ENCODE peak calls at places on chromosomes 5 and 9, in four cellular contexts. One of them, this sample, is unnamed.

GRCh38 chr9:14769235-14769580 is 46.7 kb upstream of the CER1 start:
- DNase-seq in choroid plexus epithelial cell: peak
- DNase-seq in A549: no peak
- DNase-seq in psoas muscle: no peak
- DNase-seq in this sample: no peak

GRCh38 chr5:103245773-103246172 is 12.8 kb upstream of the MACIR start:
- DNase-seq in psoas muscle: no peak
- DNase-seq in A549: no peak
- DNase-seq in choroid plexus epithelial cell: no peak
- DNase-seq in this sample: no peak

GRCh38 chr9:118059520-118060278 is 355.5 kb downstream of the TLR4 start:
- DNase-seq in choroid plexus epithelial cell: peak
- DNase-seq in psoas muscle: no peak
- DNase-seq in A549: no peak
- DNase-seq in this sample: peak

GRCh38 chr5:10140195-10140973 is 109.3 kb downstream of the ATPSCKMT start:
- DNase-seq in psoas muscle: no peak
- DNase-seq in choroid plexus epithelial cell: peak
- DNase-seq in A549: peak
- DNase-seq in this sample: no peak

GRCh38 chr5:158938181-158938580 is 161.5 kb downstream of the EBF1 start:
- DNase-seq in A549: no peak
- DNase-seq in choroid plexus epithelial cell: no peak
- DNase-seq in psoas muscle: no peak
- DNase-seq in this sample: no peak

GRCh38 chr9:116475201-116475600 is 211.9 kb upstream of the TRIM32 start:
- DNase-seq in A549: no peak
- DNase-seq in psoas muscle: no peak
- DNase-seq in choroid plexus epithelial cell: peak
- DNase-seq in this sample: peak

GRCh38 chr9:81002242-81002641 is 687.1 kb downstream of the TLE1 start:
- DNase-seq in A549: no peak
- DNase-seq in psoas muscle: no peak
- DNase-seq in choroid plexus epithelial cell: peak
- DNase-seq in this sample: no peak

GRCh38 chr5:144102361-144102760 is 68.1 kb downstream of the YIPF5 start:
- DNase-seq in choroid plexus epithelial cell: no peak
- DNase-seq in A549: no peak
- DNase-seq in psoas muscle: no peak
- DNase-seq in this sample: no peak

GRCh38 chr9:97501972-97502221 is 431 bp downstream of the TMOD1 start:
- DNase-seq in psoas muscle: no peak
- DNase-seq in choroid plexus epithelial cell: no peak
- DNase-seq in A549: no peak
- DNase-seq in this sample: no peak

GRCh38 chr5:141223112-141223783 is at the start of gene PCDHB14:
- DNase-seq in psoas muscle: no peak
- DNase-seq in A549: no peak
- DNase-seq in choroid plexus epithelial cell: peak
- DNase-seq in this sample: no peak

GRCh38 chr5:134604908-134605307 is 27.7 kb downstream of the SAR1B start:
- DNase-seq in choroid plexus epithelial cell: no peak
- DNase-seq in A549: no peak
- DNase-seq in psoas muscle: no peak
- DNase-seq in this sample: no peak

GRCh38 chr9:121324316-121324715 is 45.7 kb downstream of the STOM start:
- DNase-seq in choroid plexus epithelial cell: no peak
- DNase-seq in A549: no peak
- DNase-seq in psoas muscle: no peak
- DNase-seq in this sample: no peak

GRCh38 chr9:841371-842209 is at the start of gene DMRT1:
- DNase-seq in psoas muscle: no peak
- DNase-seq in A549: no peak
- DNase-seq in choroid plexus epithelial cell: no peak
- DNase-seq in this sample: no peak

GRCh38 chr9:75198436-75198835 is 110.1 kb downstream of the OSTF1 start:
- DNase-seq in A549: no peak
- DNase-seq in choroid plexus epithelial cell: no peak
- DNase-seq in psoas muscle: no peak
- DNase-seq in this sample: no peak

GRCh38 chr5:161549106-161549505 is 2.6 kb upstream of the GABRB2 start:
- DNase-seq in choroid plexus epithelial cell: no peak
- DNase-seq in A549: no peak
- DNase-seq in psoas muscle: no peak
- DNase-seq in this sample: no peak

GRCh38 chr9:87497604-87498045 is at the start of gene DAPK1:
- DNase-seq in choroid plexus epithelial cell: peak
- DNase-seq in A549: peak
- DNase-seq in psoas muscle: peak
- DNase-seq in this sample: no peak

GRCh38 chr9:2798423-2798822 is 45.5 kb downstream of the PUM3 start:
- DNase-seq in A549: no peak
- DNase-seq in psoas muscle: no peak
- DNase-seq in choroid plexus epithelial cell: no peak
- DNase-seq in this sample: no peak

GRCh38 chr5:121296357-121296756 is 555.3 kb upstream of the FTMT start:
- DNase-seq in choroid plexus epithelial cell: no peak
- DNase-seq in A549: no peak
- DNase-seq in psoas muscle: no peak
- DNase-seq in this sample: no peak

GRCh38 chr5:14190194-14191164 is 47.3 kb downstream of the TRIO start:
- DNase-seq in psoas muscle: peak
- DNase-seq in A549: peak
- DNase-seq in choroid plexus epithelial cell: peak
- DNase-seq in this sample: peak

GRCh38 chr5:164475339-164475977 is 970.0 kb downstream of the MAT2B start:
- DNase-seq in choroid plexus epithelial cell: peak
- DNase-seq in A549: no peak
- DNase-seq in psoas muscle: no peak
- DNase-seq in this sample: no peak

GRCh38 chr9:100567856-100568255 is 10.0 kb upstream of the CAVIN4 start:
- DNase-seq in choroid plexus epithelial cell: no peak
- DNase-seq in psoas muscle: no peak
- DNase-seq in A549: no peak
- DNase-seq in this sample: no peak

GRCh38 chr5:81163641-81164040 is 69.5 kb upstream of the CKMT2 start:
- DNase-seq in choroid plexus epithelial cell: no peak
- DNase-seq in psoas muscle: no peak
- DNase-seq in A549: no peak
- DNase-seq in this sample: no peak

GRCh38 chr5:81162501-81162900 is 70.6 kb upstream of the CKMT2 start:
- DNase-seq in psoas muscle: no peak
- DNase-seq in choroid plexus epithelial cell: no peak
- DNase-seq in A549: no peak
- DNase-seq in this sample: no peak

GRCh38 chr5:81164936-81165335 is 68.2 kb upstream of the CKMT2 start:
- DNase-seq in A549: no peak
- DNase-seq in choroid plexus epithelial cell: peak
- DNase-seq in psoas muscle: no peak
- DNase-seq in this sample: no peak

GRCh38 chr5:81164466-81164865 is 68.7 kb upstream of the CKMT2 start:
- DNase-seq in A549: no peak
- DNase-seq in choroid plexus epithelial cell: no peak
- DNase-seq in psoas muscle: no peak
- DNase-seq in this sample: no peak

DNA sequence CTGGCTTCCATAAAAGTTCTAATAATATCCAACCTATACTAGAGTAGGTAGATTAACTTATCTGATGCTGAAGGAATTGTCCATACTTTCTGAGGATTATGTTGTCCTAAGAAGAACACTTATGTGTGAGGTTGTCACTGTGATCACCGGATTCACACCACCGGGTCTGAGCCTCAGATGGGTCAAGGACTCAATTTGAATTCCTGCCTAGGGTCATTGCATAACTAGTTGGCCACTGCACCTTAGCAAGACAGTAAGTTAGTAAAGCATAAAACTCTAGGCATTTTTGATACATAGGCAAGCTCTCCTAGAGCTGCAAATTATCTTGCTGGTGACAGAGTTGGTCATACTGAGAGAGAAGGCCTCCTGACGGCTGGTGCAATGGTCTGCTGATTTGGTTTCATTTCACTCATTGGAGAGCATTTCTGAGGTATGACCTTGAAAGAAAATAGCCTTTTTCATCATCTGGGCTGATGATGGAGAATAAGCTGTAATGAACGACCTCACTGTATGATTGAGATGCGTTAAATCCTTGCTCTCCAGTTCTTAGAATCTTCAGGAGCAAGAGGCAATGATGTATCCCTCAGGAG is 72.0 kb upstream of the CKMT2 start:
- DNase-seq in psoas muscle: no peak
- DNase-seq in choroid plexus epithelial cell: no peak
- DNase-seq in A549: no peak
- DNase-seq in this sample: no peak
- H3K4me3 ChIP-seq in psoas muscle: no peak
- H3K4me3 ChIP-seq in choroid plexus epithelial cell: no peak
- H3K4me3 ChIP-seq in A549: no peak
- H3K4me3 ChIP-seq in this sample: no peak

GRCh38 chr9:128066713-128067621 is at the start of gene NAIF1:
- DNase-seq in A549: peak
- DNase-seq in choroid plexus epithelial cell: peak
- DNase-seq in psoas muscle: peak
- DNase-seq in this sample: peak
- TF ChIP-seq CTCF in A549: no peak
- TF ChIP-seq CTCF in choroid plexus epithelial cell: no peak
- TF ChIP-seq CTCF in psoas muscle: no peak
- TF ChIP-seq CTCF in this sample: no peak

DNA sequence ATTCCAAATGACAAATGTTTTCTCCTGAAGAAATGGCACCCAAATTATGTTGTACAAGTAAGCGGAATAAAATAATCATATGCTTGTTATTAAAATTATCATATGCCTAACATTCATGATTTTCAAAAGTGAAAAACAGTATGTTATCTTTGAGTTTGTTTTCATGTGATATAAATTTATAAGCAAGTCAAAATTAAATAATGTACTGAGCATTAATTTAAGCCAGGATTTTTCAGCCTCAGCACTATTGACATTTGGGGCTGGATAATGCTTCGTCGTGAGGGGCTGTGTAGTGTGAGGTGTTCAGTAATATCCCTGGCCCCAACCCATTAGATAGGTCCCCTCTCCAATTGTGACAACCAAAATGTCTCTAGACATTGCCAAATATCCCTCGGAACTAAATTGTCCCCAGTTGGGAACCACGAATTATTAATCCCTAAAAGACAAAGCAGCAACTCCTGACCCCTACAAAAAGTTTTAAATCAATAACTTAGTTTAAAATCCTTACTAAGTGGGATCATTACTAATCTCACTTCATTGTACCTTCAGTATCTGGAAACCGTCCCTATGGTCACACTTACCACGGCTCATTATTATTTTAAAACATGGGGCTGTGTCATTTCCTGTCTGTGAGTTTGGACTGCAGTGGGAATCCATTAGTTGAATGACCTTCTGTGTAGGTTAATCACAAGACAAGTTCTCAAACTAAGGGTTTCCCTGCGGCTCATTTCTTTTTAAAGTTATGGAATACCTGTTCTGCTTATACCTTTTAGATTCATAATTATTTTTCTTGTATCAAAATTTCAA is 1.3 kb upstream of the NNT start:
- DNase-seq in choroid plexus epithelial cell: peak
- DNase-seq in psoas muscle: no peak
- DNase-seq in A549: no peak
- DNase-seq in this sample: no peak
- H3K4me3 ChIP-seq in choroid plexus epithelial cell: peak
- H3K4me3 ChIP-seq in psoas muscle: peak
- H3K4me3 ChIP-seq in A549: peak
- H3K4me3 ChIP-seq in this sample: peak

GRCh38 chr5:16849821-16850220 is 86.3 kb downstream of the MYO10 start:
- DNase-seq in psoas muscle: no peak
- DNase-seq in A549: no peak
- DNase-seq in choroid plexus epithelial cell: no peak
- DNase-seq in this sample: no peak

GRCh38 chr5:16842916-16843315 is 93.2 kb downstream of the MYO10 start:
- DNase-seq in psoas muscle: no peak
- DNase-seq in choroid plexus epithelial cell: no peak
- DNase-seq in A549: no peak
- DNase-seq in this sample: no peak

GRCh38 chr5:16841416-16841815 is 94.7 kb downstream of the MYO10 start:
- DNase-seq in psoas muscle: no peak
- DNase-seq in A549: no peak
- DNase-seq in choroid plexus epithelial cell: no peak
- DNase-seq in this sample: no peak

GRCh38 chr5:16849181-16849580 is 86.9 kb downstream of the MYO10 start:
- DNase-seq in choroid plexus epithelial cell: no peak
- DNase-seq in A549: no peak
- DNase-seq in psoas muscle: no peak
- DNase-seq in this sample: no peak

DNA sequence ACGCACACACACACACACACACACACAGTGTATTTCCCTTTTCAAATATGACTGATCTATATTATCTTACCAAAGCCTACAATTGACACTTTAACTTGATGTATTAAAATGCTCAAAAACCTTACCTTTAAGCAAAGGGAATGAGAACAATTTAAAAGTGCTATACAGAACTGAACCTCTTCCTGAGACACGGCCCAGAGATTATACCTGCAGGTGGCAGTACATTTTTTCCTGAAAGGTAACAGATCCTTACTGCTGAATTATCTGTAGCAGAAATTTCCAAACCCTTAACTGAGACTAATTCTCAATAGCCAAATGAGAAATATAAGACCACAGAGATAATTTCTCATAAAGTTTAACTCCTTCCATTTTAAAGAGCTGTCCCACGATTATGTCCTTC is 91.1 kb downstream of the MYO10 start:
- DNase-seq in choroid plexus epithelial cell: no peak
- DNase-seq in A549: no peak
- DNase-seq in psoas muscle: no peak
- DNase-seq in this sample: no peak
- TF ChIP-seq CTCF in choroid plexus epithelial cell: no peak
- TF ChIP-seq CTCF in A549: peak
- TF ChIP-seq CTCF in psoas muscle: no peak
- TF ChIP-seq CTCF in this sample: no peak

GRCh38 chr5:132774406-132774805 is 2.6 kb downstream of the SEPTIN8 start:
- DNase-seq in A549: no peak
- DNase-seq in choroid plexus epithelial cell: no peak
- DNase-seq in psoas muscle: no peak
- DNase-seq in this sample: no peak

GRCh38 chr5:132774896-132775295 is 2.1 kb downstream of the SEPTIN8 start:
- DNase-seq in psoas muscle: no peak
- DNase-seq in A549: no peak
- DNase-seq in choroid plexus epithelial cell: no peak
- DNase-seq in this sample: no peak

GRCh38 chr5:132772291-132773070 is 4.6 kb downstream of the SEPTIN8 start:
- DNase-seq in choroid plexus epithelial cell: no peak
- DNase-seq in psoas muscle: no peak
- DNase-seq in A549: no peak
- DNase-seq in this sample: no peak

GRCh38 chr5:132773114-132773513 is 3.9 kb downstream of the SEPTIN8 start:
- DNase-seq in A549: no peak
- DNase-seq in choroid plexus epithelial cell: no peak
- DNase-seq in psoas muscle: no peak
- DNase-seq in this sample: no peak

GRCh38 chr5:132773601-132774355 is 3.3 kb downstream of the SEPTIN8 start:
- DNase-seq in A549: no peak
- DNase-seq in psoas muscle: no peak
- DNase-seq in choroid plexus epithelial cell: no peak
- DNase-seq in this sample: no peak
- H3K4me3 ChIP-seq in A549: no peak
- H3K4me3 ChIP-seq in psoas muscle: no peak
- H3K4me3 ChIP-seq in choroid plexus epithelial cell: no peak
- H3K4me3 ChIP-seq in this sample: no peak